ENCODE peak calls at places on chromosome 21, in five cellular contexts. B is mesenchymal stem cell, M is mesendoderm, F is IMR-90, U is neuronal stem cell. W is an unnamed sample.

GRCh38 chr21:25501996-25502665 is 105.2 kb downstream of the MRPL39 start:
- DNase-seq in B (no peak), U (no peak), F (no peak), M (no peak), W (no peak)

GRCh38 chr21:28936036-28936435 is 56.6 kb downstream of the LTN1 start:
- DNase-seq in M (no peak), U (no peak), F (no peak), B (no peak), W (no peak)

GRCh38 chr21:28423521-28423920 is 569.2 kb downstream of the LTN1 start:
- DNase-seq in B (no peak), U (no peak), M (no peak), F (no peak), W (no peak)

GRCh38 chr21:34797926-34798595 is 129.3 kb downstream of the CLIC6 start:
- DNase-seq in U (no peak), B (peak), F (no peak), M (no peak), W (no peak)

GRCh38 chr21:34200288-34200905 is 127.0 kb downstream of the MRPS6 start:
- DNase-seq in B (peak), F (no peak), M (no peak), U (no peak), W (no peak)

GRCh38 chr21:45634511-45635183 is 8.9 kb upstream of the PCBP3 start:
- DNase-seq in M (no peak), B (no peak), F (peak), U (no peak), W (no peak)

GRCh38 chr21:39663066-39663465 is 50.3 kb downstream of the B3GALT5 start:
- DNase-seq in M (no peak), B (no peak), U (no peak), F (no peak), W (no peak)

GRCh38 chr21:34887729-34888568 is 161.2 kb downstream of the RUNX1 start:
- DNase-seq in M (peak), B (peak), U (no peak), F (peak), W (no peak)

GRCh38 chr21:39066829-39067785 is 116.1 kb downstream of the PSMG1 start:
- DNase-seq in U (no peak), F (no peak), M (peak), B (no peak), W (no peak)

GRCh38 chr21:9837946-9838801 is 683.2 kb upstream of the TPTE start:
- DNase-seq in M (no peak), B (no peak), F (no peak), U (no peak), W (no peak)

GRCh38 chr21:34782666-34783365 is 114.0 kb downstream of the CLIC6 start:
- DNase-seq in B (no peak), M (peak), U (no peak), F (no peak), W (no peak)

GRCh38 chr21:46051821-46052675 is 45.9 kb upstream of the COL6A2 start:
- DNase-seq in U (no peak), B (no peak), F (no peak), M (no peak), W (no peak)

GRCh38 chr21:30340714-30341573 is 3.5 kb upstream of the KRTAP27-1 start:
- DNase-seq in U (peak), M (peak), B (peak), F (peak), W (no peak)

GRCh38 chr21:45132841-45133573 is 58.6 kb downstream of the ADARB1 start:
- DNase-seq in M (no peak), U (no peak), F (no peak), B (no peak), W (no peak)

GRCh38 chr21:26783801-26784200 is 61.4 kb downstream of the ADAMTS1 start:
- DNase-seq in F (no peak), B (no peak), M (no peak), U (no peak), W (no peak)

GRCh38 chr21:34693192-34693810 is 24.5 kb downstream of the CLIC6 start:
- DNase-seq in M (peak), F (peak), B (peak), U (peak), W (peak)

GRCh38 chr21:25772680-25773079 is 37.9 kb downstream of the GABPA start:
- DNase-seq in F (no peak), U (no peak), B (no peak), M (no peak), W (no peak)

GRCh38 chr21:10627316-10627863 is 106.0 kb downstream of the TPTE start:
- DNase-seq in U (no peak), F (no peak), M (no peak), B (no peak), W (no peak)

DNA sequence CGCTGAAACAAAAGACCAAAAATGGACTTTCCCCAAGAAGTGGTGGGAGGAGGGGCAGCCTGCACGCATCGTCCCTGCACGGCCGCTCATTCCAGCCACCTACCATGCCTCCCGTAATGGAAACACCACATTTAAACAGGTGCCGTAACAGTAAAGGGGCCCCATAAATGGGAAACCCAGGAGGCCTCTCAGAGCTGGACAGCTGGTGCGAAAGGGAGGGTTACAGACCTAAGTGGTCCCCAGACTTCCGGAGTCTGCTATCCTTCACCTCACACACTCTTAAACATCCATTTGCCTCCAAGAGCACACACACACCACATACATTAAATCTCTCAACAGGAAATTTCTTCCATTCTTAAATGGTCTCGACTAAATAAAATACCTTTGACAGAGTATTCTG is 120.7 kb upstream of the SOD1 start:
- DNase-seq in F (no peak), M (no peak), U (no peak), B (no peak), W (no peak)
- H3K4me3 ChIP-seq in F (no peak), M (no peak), U (no peak), B (no peak), W (no peak)

GRCh38 chr21:42027085-42027803 is 17.1 kb upstream of the ZBTB21 start:
- DNase-seq in M (no peak), F (no peak), B (no peak), U (no peak), W (no peak)
- H3K23ac ChIP-seq in M (no peak), F (no peak), B (no peak), U (peak), W (no peak)

DNA sequence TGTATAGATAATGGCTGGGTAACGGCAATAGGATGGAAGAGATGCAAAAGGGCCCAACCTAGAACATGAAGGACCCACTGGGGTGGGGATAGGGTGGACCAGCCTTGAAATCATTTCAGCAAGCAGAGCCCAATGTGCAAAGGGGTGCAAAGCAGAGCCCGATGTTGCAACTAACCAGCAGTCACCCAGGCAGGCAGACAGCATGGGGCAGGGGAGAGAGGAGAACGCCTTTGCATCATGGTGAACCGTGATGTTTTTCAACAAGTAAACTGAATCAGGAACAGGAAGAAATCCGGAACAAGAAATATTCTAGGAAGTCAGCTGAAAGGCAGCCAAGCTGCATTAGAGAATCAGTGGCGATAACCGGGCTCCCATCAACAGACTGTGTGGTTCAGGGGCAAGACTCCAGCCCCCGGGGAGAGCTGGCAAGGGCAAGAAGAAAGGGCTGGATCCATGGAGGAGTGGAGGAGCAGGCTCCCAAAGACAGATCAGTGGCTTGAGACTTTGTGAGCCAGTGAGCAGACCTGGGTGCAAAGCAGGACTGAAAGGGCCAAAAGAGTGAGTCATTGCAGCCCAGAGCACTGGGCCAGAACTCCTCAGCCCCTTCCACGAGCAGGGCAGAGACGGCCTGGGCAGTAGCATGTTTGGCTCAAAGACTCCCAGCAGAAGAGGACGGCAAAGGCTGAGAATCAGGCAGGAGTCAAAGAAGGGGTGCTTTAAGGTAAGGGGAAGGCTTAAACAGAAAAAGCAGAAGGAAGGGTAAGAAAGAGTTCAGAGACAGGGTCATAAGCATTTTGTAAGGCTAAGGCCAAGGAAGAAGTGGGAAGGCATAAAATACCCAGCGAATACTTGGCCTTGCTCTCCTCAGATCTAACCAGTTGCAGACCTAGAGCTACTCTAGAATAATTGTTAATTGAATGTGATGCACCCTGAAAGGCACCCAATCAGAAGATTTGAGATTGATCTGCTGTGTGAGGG is 155.0 kb downstream of the SETD4 start:
- DNase-seq in M (no peak), B (no peak), F (no peak), U (no peak), W (no peak)
- H3K4me3 ChIP-seq in M (no peak), B (peak), F (no peak), U (no peak), W (no peak)

GRCh38 chr21:44028287-44028659 is 16.2 kb downstream of the TRAPPC10 start:
- DNase-seq in U (no peak), B (no peak), F (no peak), M (no peak), W (no peak)

GRCh38 chr21:44024895-44025353 is 12.8 kb downstream of the TRAPPC10 start:
- DNase-seq in U (no peak), B (peak), M (peak), F (peak), W (no peak)

GRCh38 chr21:44029460-44030087 is 17.5 kb downstream of the TRAPPC10 start:
- DNase-seq in M (no peak), F (no peak), B (no peak), U (no peak), W (no peak)

GRCh38 chr21:44024257-44024656 is 12.1 kb downstream of the TRAPPC10 start:
- DNase-seq in U (no peak), M (no peak), B (no peak), F (no peak), W (no peak)

GRCh38 chr21:44027607-44028286 is 15.6 kb downstream of the TRAPPC10 start:
- DNase-seq in U (no peak), B (no peak), F (no peak), M (no peak), W (no peak)
- H3K23ac ChIP-seq in U (no peak), B (no peak), F (no peak), M (no peak), W (no peak)

GRCh38 chr21:37460196-37460595 is 93.6 kb downstream of the DYRK1A start:
- DNase-seq in U (peak), B (no peak), F (no peak), M (peak), W (no peak)
- H3K4me3 ChIP-seq in U (no peak), B (no peak), F (no peak), M (no peak), W (no peak)

GRCh38 chr21:42121792-42122191 is 50.7 kb downstream of the UMODL1 start:
- DNase-seq in U (no peak), M (no peak), F (no peak), B (no peak), W (no peak)

GRCh38 chr21:42120904-42121535 is 49.9 kb downstream of the UMODL1 start:
- DNase-seq in M (no peak), B (no peak), U (no peak), F (no peak), W (no peak)

GRCh38 chr21:42118901-42119300 is 47.8 kb downstream of the UMODL1 start:
- DNase-seq in U (no peak), M (no peak), F (peak), B (no peak), W (no peak)

GRCh38 chr21:42118121-42118795 is 47.1 kb downstream of the UMODL1 start:
- DNase-seq in M (no peak), U (no peak), B (no peak), F (no peak), W (no peak)

GRCh38 chr21:42120056-42120903 is 49.2 kb downstream of the UMODL1 start:
- DNase-seq in M (peak), U (no peak), F (no peak), B (no peak), W (no peak)
- H3K23ac ChIP-seq in M (no peak), U (no peak), F (no peak), B (no peak), W (no peak)

DNA sequence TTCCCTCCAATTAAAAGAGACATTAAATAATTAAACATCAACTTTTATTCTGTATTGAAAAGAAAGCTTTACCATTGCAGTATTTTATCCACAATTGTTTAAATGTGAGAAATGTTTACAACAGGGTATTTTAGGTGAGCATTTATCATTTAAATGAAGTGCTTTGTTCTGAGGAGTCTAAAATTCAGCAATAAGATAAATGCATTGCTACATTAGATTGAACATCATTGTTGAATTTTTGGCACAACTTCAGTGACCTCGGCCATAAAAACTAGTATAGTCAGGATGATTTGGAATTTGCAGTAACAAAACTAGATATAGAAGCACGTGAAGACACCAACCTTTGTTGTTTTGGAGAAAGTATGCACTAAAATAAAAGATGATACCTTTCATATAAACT is 692.9 kb downstream of the USP25 start:
- DNase-seq in M (no peak), U (no peak), B (no peak), F (no peak), W (no peak)
- H3K4me3 ChIP-seq in M (no peak), U (no peak), B (peak), F (no peak), W (no peak)

GRCh38 chr21:42183374-42184266 is 35.3 kb upstream of the ABCG1 start:
- DNase-seq in B (no peak), U (no peak), F (no peak), M (no peak), W (no peak)
- H3K23ac ChIP-seq in B (no peak), U (peak), F (no peak), M (no peak), W (peak)

DNA sequence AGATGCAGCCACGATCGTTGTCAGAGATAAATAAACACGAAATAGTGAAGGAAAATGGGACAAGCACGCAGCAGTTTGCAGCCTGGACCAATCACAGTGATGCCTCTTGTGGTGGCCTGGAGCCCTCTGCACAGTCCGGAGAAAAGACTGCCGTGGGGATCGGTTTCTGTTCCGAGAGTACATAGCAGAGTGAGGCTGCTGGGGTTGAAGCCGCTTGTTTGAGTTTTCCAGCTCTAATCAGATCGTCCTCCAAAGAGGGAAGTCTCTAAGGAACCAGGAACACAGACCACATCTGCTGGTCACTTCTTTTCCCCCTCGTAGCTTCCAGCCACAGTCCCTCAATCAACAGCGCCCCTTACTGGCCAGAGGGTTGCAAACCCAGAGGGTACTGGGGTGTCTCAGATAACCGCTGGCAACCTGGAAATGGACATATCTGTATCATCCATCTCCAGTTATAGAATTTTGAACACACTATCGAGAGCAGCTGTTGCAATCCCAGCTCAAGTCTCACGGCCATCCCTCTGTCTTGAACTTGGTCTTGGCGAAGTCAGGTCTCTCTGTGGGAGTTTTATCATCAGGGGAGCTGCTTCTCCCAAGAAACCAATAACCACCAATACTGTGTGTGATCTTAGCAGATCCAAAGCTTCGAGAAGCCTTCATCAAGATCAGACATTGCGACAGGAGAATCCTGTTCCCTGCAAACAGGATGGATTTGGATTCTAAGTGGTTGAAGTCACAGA is 57.4 kb downstream of the OLIG1 start:
- DNase-seq in U (peak), B (peak), F (peak), M (peak), W (peak)
- H3K4me3 ChIP-seq in U (no peak), B (peak), F (peak), M (no peak), W (no peak)

GRCh38 chr21:32424674-32425073 is 12.2 kb downstream of the EVA1C start:
- DNase-seq in U (no peak), F (no peak), B (no peak), M (no peak), W (no peak)
- H3K23ac ChIP-seq in U (no peak), F (no peak), B (no peak), M (no peak), W (no peak)